ENCODE peak calls at places on chromosomes 6 and 20, in nine cellular contexts. Y, Q, S, O, N, Z, C, V and R are unnamed samples.

GRCh38 chr6:158174514-158174913 is 6.4 kb downstream of the GTF2H5 start:
- ATAC-seq in Q (no peak), V (no peak), Z (peak), C (no peak), N (no peak), S (no peak), O (no peak), Y (peak), R (no peak)

GRCh38 chr20:1274485-1275313 is 8.6 kb downstream of the SNPH start:
- ATAC-seq in Y (no peak), S (no peak), O (no peak), Z (no peak), V (no peak), N (no peak), Q (no peak), C (no peak), R (no peak)

GRCh38 chr6:148137652-148138051 is 205.0 kb upstream of the SASH1 start:
- ATAC-seq in C (no peak), Z (no peak), N (no peak), S (no peak), Y (no peak), Q (no peak), V (no peak), O (no peak), R (no peak)

GRCh38 chr6:116036885-116037284 is 23.8 kb downstream of the FRK start:
- ATAC-seq in S (no peak), O (no peak), Q (no peak), N (no peak), Y (no peak), Z (no peak), V (no peak), C (peak), R (no peak)

GRCh38 chr6:108988291-108988690 is 106.4 kb downstream of the SESN1 start:
- ATAC-seq in O (no peak), Y (peak), V (no peak), Z (peak), Q (no peak), S (no peak), N (no peak), C (no peak), R (no peak)

GRCh38 chr20:32326507-32326851 is 31.7 kb upstream of the ASXL1 start:
- ATAC-seq in Y (no peak), V (no peak), Q (peak), Z (no peak), C (peak), S (no peak), N (no peak), O (no peak), R (no peak)

GRCh38 chr20:9163995-9164394 is 95.1 kb downstream of the PLCB4 start:
- ATAC-seq in V (no peak), Y (no peak), Z (no peak), Q (no peak), N (no peak), S (no peak), O (no peak), C (no peak), R (no peak)

GRCh38 chr6:125220712-125221111 is 67.1 kb downstream of the TPD52L1 start:
- ATAC-seq in O (no peak), Y (peak), N (no peak), V (no peak), Q (no peak), S (peak), C (no peak), Z (no peak), R (no peak)

GRCh38 chr20:35947489-35947888 is 6.8 kb downstream of the SCAND1 start:
- ATAC-seq in C (peak), N (peak), O (peak), S (peak), Y (peak), V (peak), Z (peak), Q (peak), R (no peak)

GRCh38 chr6:138562691-138563090 is 63.4 kb upstream of the NHSL1 start:
- ATAC-seq in V (no peak), S (no peak), N (no peak), Z (no peak), Y (no peak), C (no peak), Q (no peak), O (no peak), R (no peak)

GRCh38 chr6:2695464-2696095 is 55.1 kb downstream of the MYLK4 start:
- ATAC-seq in Z (no peak), N (no peak), C (peak), Y (peak), O (no peak), V (no peak), S (no peak), Q (peak), R (no peak)

GRCh38 chr6:135722679-135723078 is 128.8 kb upstream of the PDE7B start:
- ATAC-seq in Z (peak), Q (peak), C (peak), O (no peak), N (no peak), S (peak), Y (no peak), V (peak), R (peak)

GRCh38 chr20:61620174-61620573 is 368.1 kb downstream of the CDH4 start:
- ATAC-seq in N (no peak), Y (no peak), S (no peak), C (no peak), V (no peak), Q (no peak), Z (no peak), O (no peak), R (no peak)

GRCh38 chr6:208973-209372 is 83.3 kb upstream of the DUSP22 start:
- ATAC-seq in Q (no peak), C (no peak), Z (no peak), S (peak), N (no peak), O (peak), V (no peak), Y (no peak), R (peak)

GRCh38 chr6:106614131-106614530 is 15.2 kb downstream of the RTN4IP1 start:
- ATAC-seq in S (no peak), Y (no peak), Q (no peak), N (no peak), Z (no peak), C (no peak), O (peak), V (no peak), R (no peak)

GRCh38 chr6:1080453-1081328 is 231.2 kb upstream of the FOXQ1 start:
- ATAC-seq in C (no peak), Y (no peak), S (no peak), Z (peak), Q (no peak), N (no peak), V (no peak), O (no peak), R (no peak)

GRCh38 chr6:29967379-29968010 is 25.2 kb downstream of the HLA-A start:
- ATAC-seq in Y (peak), S (no peak), O (no peak), Q (peak), V (no peak), N (no peak), Z (peak), C (peak), R (no peak)

GRCh38 chr6:119626884-119627619 is 277.5 kb upstream of the MAN1A1 start:
- ATAC-seq in O (no peak), Y (no peak), Q (no peak), N (no peak), C (no peak), S (no peak), V (no peak), Z (peak), R (no peak)

GRCh38 chr20:44447827-44448419 is 27.8 kb upstream of the TTPAL start:
- ATAC-seq in N (no peak), Q (no peak), V (no peak), S (no peak), O (no peak), Z (no peak), Y (no peak), C (no peak), R (no peak)

GRCh38 chr20:44973053-44973452 is 6.7 kb downstream of the STK4 start:
- ATAC-seq in V (no peak), Z (no peak), Y (no peak), N (no peak), C (peak), Q (no peak), S (no peak), O (no peak), R (no peak)

GRCh38 chr6:168318579-168319278 is 848 bp downstream of the DACT2 start:
- ATAC-seq in S (no peak), Z (peak), Y (no peak), V (no peak), Q (no peak), C (no peak), O (no peak), N (no peak), R (no peak)

GRCh38 chr6:89162047-89162371 is 16.2 kb downstream of the PM20D2 start:
- ATAC-seq in Z (peak), Q (no peak), S (no peak), V (no peak), C (no peak), O (no peak), N (no peak), Y (peak), R (no peak)

GRCh38 chr6:130183271-130184222 is 39.2 kb downstream of the SAMD3 start:
- ATAC-seq in O (peak), Q (no peak), S (no peak), Y (no peak), Z (no peak), V (peak), C (no peak), N (peak), R (peak)

GRCh38 chr6:1739680-1740079 is 130.0 kb downstream of the FOXC1 start:
- ATAC-seq in O (no peak), V (no peak), Y (no peak), Z (no peak), N (no peak), S (peak), Q (no peak), C (no peak), R (peak)

GRCh38 chr6:100712997-100713396 is 168.1 kb downstream of the ASCC3 start:
- ATAC-seq in Q (no peak), N (no peak), O (no peak), V (no peak), Z (no peak), Y (no peak), C (no peak), S (no peak), R (no peak)

GRCh38 chr6:131208787-131209186 is 73.5 kb downstream of the AKAP7 start:
- ATAC-seq in Z (no peak), C (no peak), Y (no peak), S (no peak), V (no peak), Q (no peak), N (peak), O (no peak), R (no peak)

GRCh38 chr6:121694389-121695185 is 259.1 kb downstream of the GJA1 start:
- ATAC-seq in C (no peak), Z (no peak), N (no peak), Y (no peak), Q (no peak), V (no peak), O (no peak), S (no peak), R (no peak)